ENCODE peak calls at places on chromosomes 5 and 9, in eight cellular contexts. S, M, C, T, D, U, G and Z are unnamed samples.

GRCh38 chr9:22211588-22212360 is 202.7 kb upstream of the CDKN2B start:
- DNase-seq in U (no peak), C (no peak), G (no peak), T (no peak), M (no peak), D (no peak), S (no peak), Z (no peak)

GRCh38 chr5:96577909-96578308 is 84.3 kb upstream of the CAST start:
- DNase-seq in C (no peak), G (no peak), U (no peak), S (no peak), D (no peak), T (no peak), M (no peak), Z (no peak)

GRCh38 chr9:27282269-27282668 is 14.7 kb downstream of the EQTN start:
- DNase-seq in S (no peak), T (no peak), D (no peak), M (no peak), U (no peak), G (no peak), C (no peak), Z (no peak)

GRCh38 chr9:12784461-12785250 is 9.8 kb downstream of the LURAP1L start:
- DNase-seq in U (peak), G (no peak), M (no peak), C (peak), D (no peak), S (no peak), T (no peak), Z (no peak)

GRCh38 chr9:124975131-124975530 is 34.2 kb upstream of the GOLGA1 start:
- DNase-seq in G (no peak), T (no peak), M (no peak), C (peak), U (no peak), D (peak), S (no peak), Z (no peak)

GRCh38 chr5:179900206-179900605 is 7.5 kb downstream of the TBC1D9B start:
- DNase-seq in G (no peak), U (no peak), C (no peak), S (no peak), T (no peak), D (no peak), M (no peak), Z (no peak)

GRCh38 chr5:761854-762685 is 22.5 kb downstream of the ZDHHC11B start:
- DNase-seq in C (peak), G (peak), U (no peak), T (no peak), M (no peak), S (no peak), D (peak), Z (no peak)

GRCh38 chr5:111953351-111954127 is 196.5 kb upstream of the NREP start:
- DNase-seq in G (no peak), S (no peak), C (no peak), M (no peak), T (no peak), D (no peak), U (no peak), Z (no peak)

GRCh38 chr5:79831381-79831780 is 141.7 kb downstream of the CMYA5 start:
- DNase-seq in G (no peak), T (no peak), M (no peak), C (no peak), S (no peak), D (no peak), U (no peak), Z (no peak)

GRCh38 chr9:136564379-136564988 is 18.6 kb upstream of the NOTCH1 start:
- DNase-seq in C (no peak), G (no peak), M (no peak), T (peak), S (no peak), D (peak), U (peak), Z (no peak)